ENCODE peak calls at places on chromosomes 13 and 19, in four cellular contexts. W is left ventricle myocardium inferior; S is upper lobe of right lung; D is naive thymus-derived CD4-positive, alpha-beta T cell. L is an unnamed sample.

GRCh38 chr13:71962126-71962525 is 95.1 kb upstream of the DACH1 start:
- DNase-seq in S (no peak), D (no peak), W (no peak), L (no peak)

GRCh38 chr13:76992548-76993001 is 694 bp downstream of the CLN5 start:
- DNase-seq in S (peak; percentile 69), W (no peak), D (peak; percentile 29), L (no peak)

GRCh38 chr13:41199526-41199925 is 5.2 kb upstream of the KBTBD7 start:
- DNase-seq in D (no peak), W (no peak), S (no peak), L (no peak)

GRCh38 chr13:40792284-40793051 is 3.1 kb downstream of the SLC25A15 start:
- DNase-seq in D (no peak), W (no peak), S (no peak), L (no peak)

GRCh38 chr13:61880576-61881283 is 465.1 kb upstream of the PCDH20 start:
- DNase-seq in S (no peak), D (no peak), W (no peak), L (no peak)

GRCh38 chr13:43787518-43787891 is 733 bp upstream of the ENOX1 start:
- DNase-seq in D (no peak), W (no peak), S (no peak), L (no peak)

GRCh38 chr13:74867460-74867859 is 614.5 kb downstream of the TBC1D4 start:
- DNase-seq in D (no peak), S (no peak), W (no peak), L (no peak)

GRCh38 chr13:98141938-98142426 is 912 bp upstream of the FARP1 start:
- DNase-seq in D (no peak), W (peak; percentile 19), S (no peak), L (no peak)

GRCh38 chr19:15829277-15829770 is 13.9 kb upstream of the OR10H1 start:
- DNase-seq in W (no peak), S (no peak), D (no peak), L (no peak)

GRCh38 chr19:49552749-49553148 is 24.9 kb downstream of the RCN3 start:
- DNase-seq in S (no peak), W (no peak), D (no peak), L (no peak)

DNA sequence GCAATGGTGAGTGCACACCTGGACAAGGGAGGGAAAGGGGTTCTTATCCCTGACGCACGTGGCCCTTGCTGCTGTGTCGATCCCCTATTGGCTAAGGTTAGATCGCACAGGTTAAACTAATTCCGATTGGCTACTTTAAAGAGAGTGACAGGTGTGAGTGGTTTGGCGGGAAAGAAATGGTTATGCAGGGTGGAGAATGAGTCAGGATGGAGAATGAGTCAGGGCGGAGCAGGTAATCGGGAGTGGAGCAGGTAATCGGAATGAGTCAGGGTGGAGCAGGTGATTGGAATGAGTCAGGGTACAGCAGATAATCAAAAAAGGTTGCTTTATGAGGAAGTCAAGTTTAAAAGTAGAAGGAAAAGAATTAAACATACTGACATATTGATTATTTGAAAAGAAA is 24.4 kb upstream of the SIAH3 start:
- DNase-seq in D (no peak), S (no peak), W (no peak), L (no peak)
- H3K4me1 ChIP-seq in D (no peaks in the 10 kb centered on the region), S (no peaks in the 10 kb centered on the region), W (peaks cover 10% of the 10 kb centered on the region), L (peaks cover 9% of the 10 kb centered on the region)

GRCh38 chr19:54451331-54451871 is 2.4 kb downstream of the LENG8 start:
- DNase-seq in D (no peak), S (no peak), W (no peak), L (peak; percentile 28)

GRCh38 chr19:54449701-54450069 is 686 bp downstream of the LENG8 start:
- DNase-seq in W (no peak), D (no peak), S (no peak), L (no peak)

GRCh38 chr19:54452626-54453025 is 3.6 kb downstream of the LENG8 start:
- DNase-seq in D (no peak), S (no peak), W (no peak), L (no peak)

GRCh38 chr19:54453921-54454780 is 5.2 kb downstream of the LENG8 start:
- DNase-seq in D (no peak), S (no peak), W (no peak), L (no peak)

DNA sequence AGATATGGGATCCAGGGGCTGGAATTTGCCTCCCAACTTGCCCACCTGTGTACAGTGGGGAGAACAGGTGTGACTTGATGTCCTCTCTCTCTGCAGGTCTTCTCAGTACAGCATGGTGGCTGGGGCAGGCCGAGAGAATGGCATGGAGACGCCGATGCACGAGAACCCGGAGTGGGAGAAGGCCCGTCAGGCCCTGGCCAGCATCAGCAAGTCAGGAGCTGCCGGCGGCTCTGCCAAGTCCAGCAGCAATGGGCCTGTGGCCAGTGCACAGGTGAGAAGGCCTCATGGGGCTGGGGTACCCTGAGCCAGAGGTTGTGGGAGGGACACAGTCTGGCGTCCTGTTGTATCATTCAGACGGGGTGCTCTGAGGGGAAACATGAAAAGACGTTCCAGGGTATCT is 3.0 kb downstream of the LENG8 start:
- DNase-seq in S (no peak), W (no peak), D (no peak), L (no peak)
- H3K27ac ChIP-seq in S (no peak overlapping the region), W (no peak overlapping the region), D (peak overlapping the region; percentile 29), L (no peak overlapping the region)

GRCh38 chr19:5800361-5801270 is 4.3 kb upstream of the NRTN start:
- DNase-seq in W (no peak), S (no peak), D (no peak), L (no peak)
- H3K4me1 ChIP-seq in W (peaks cover 35% of the 10 kb centered on the region), S (peaks cover 15% of the 10 kb centered on the region), D (peaks cover 13% of the 10 kb centered on the region), L (peaks cover 16% of the 10 kb centered on the region)

DNA sequence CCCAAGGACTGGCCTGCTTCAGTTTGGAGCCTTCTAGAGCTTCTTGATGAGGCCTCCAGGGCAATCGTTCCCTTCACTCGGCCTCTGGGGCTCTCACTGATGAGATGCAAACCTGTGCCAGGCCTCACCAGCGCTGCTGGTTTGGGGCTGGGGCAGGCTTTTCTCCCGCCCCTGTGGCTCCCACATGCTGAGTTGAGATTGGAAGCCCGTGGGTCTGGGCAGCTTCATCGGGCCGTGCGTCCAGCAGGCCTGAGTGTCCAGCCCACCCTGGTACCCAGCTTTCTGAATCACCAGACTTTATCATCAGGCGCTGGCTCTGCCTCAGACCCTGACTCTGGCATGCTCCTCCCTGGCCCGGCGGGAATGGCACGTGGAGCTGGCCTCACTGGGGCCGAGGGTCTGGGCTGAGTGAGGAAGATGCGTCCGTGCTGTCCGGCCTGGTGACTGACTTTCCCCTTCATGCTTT is 4.3 kb downstream of the CALM3 start:
- DNase-seq in S (peak; percentile 61), W (no peak), D (no peak), L (no peak)
- H3K27ac ChIP-seq in S (no peak overlapping the region), W (peak overlapping the region; percentile 47), D (peak overlapping the region; percentile 40), L (no peak overlapping the region)

DNA sequence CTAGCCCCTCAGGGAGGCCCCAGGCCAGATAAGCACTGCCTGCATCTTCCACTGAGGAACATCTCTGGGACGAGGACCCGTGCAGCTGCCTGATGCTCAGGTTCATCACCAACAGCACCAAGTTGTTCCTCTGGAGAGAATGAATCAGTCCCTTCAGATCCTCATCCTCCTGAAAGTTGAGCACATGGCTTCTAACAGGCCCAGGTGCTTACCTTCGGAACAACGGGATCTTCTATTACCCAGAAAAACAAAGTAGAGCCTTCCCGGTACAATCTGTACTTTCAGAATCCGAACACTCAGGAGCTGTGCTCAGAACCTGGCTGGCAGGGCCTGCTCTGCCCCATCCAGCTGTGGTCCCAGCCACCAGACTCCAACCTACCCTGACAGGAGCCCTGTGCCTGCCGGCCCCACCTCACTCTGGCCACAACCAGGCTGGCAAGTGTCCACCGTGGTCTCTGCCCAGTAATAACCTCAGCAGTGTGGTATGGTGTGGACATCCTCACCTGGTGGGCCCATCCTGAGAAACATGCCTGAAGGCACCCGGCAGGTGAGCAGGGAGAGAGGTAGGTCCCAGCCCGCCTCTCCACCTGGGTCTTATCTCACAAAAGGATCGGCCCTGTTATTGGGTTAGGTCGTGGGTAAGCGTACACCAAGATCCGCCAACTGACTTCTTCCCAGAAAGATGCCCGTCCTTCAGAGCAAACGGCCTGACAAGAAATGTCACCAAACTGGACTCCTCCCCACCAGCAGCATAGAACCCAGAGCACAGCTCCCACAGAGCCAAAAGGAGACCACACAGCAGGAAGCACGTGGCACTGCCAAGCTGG is 34.1 kb downstream of the ELL start:
- DNase-seq in W (no peak), S (no peak), D (no peak), L (no peak)
- H3K4me1 ChIP-seq in W (peaks cover 85% of the 10 kb centered on the region), S (peaks cover 86% of the 10 kb centered on the region), D (peaks cover 48% of the 10 kb centered on the region), L (peaks cover 30% of the 10 kb centered on the region)

GRCh38 chr13:32165791-32166190 is 134.2 kb downstream of the FRY start:
- DNase-seq in D (no peak), W (peak; percentile 74), S (no peak), L (no peak)

GRCh38 chr13:32159147-32159869 is 127.7 kb downstream of the FRY start:
- DNase-seq in D (no peak), S (no peak), W (no peak), L (no peak)

GRCh38 chr13:32168136-32168535 is 136.6 kb downstream of the FRY start:
- DNase-seq in W (no peak), S (no peak), D (no peak), L (no peak)

GRCh38 chr13:32164622-32165268 is 133.2 kb downstream of the FRY start:
- DNase-seq in D (no peak), W (no peak), S (no peak), L (peak; percentile 43)
- H3K27ac ChIP-seq in D (no peak overlapping the region), W (peak overlapping the region; percentile 84), S (no peak overlapping the region), L (peak overlapping the region; percentile 88)